ENCODE peak calls at places on chromosome 19, in six cellular contexts. M is PC-9, L is fibroblast of lung, N is AG09309, T is cardiac muscle cell, W is uterus. O is an unnamed sample.

GRCh38 chr19:17475541-17476115 is 5.3 kb downstream of the SLC27A1 start:
- DNase-seq in W (no peak), L (peak), N (no peak), T (peak), M (peak), O (no peak)

GRCh38 chr19:54420383-54421168 is 5.3 kb downstream of the TTYH1 start:
- DNase-seq in N (no peak), W (no peak), T (no peak), M (no peak), L (no peak), O (peak)

GRCh38 chr19:12665281-12665573 is 1.3 kb downstream of the MAN2B1 start:
- DNase-seq in L (no peak), W (no peak), N (no peak), T (no peak), M (no peak), O (no peak)

GRCh38 chr19:27744926-27745844 is 1467.8 kb downstream of the UQCRFS1 start:
- DNase-seq in L (no peak), N (no peak), M (no peak), W (no peak), T (no peak), O (no peak)

GRCh38 chr19:29683009-29683408 is 17.7 kb downstream of the PLEKHF1 start:
- DNase-seq in M (no peak), N (no peak), W (no peak), L (no peak), T (no peak), O (no peak)

GRCh38 chr19:23406716-23407115 is 11.4 kb upstream of the ZNF91 start:
- DNase-seq in T (no peak), L (no peak), N (no peak), W (no peak), M (no peak), O (no peak)

GRCh38 chr19:23855676-23856075 is 59.0 kb upstream of the ZNF726 start:
- DNase-seq in L (no peak), N (no peak), T (no peak), M (no peak), W (no peak), O (no peak)

GRCh38 chr19:29873024-29873800 is 61.4 kb downstream of the CCNE1 start:
- DNase-seq in L (peak), T (peak), N (no peak), W (peak), M (no peak), O (peak)

GRCh38 chr19:5466814-5467291 is 11.6 kb downstream of the ZNRF4 start:
- DNase-seq in T (no peak), L (no peak), M (no peak), N (no peak), W (no peak), O (no peak)

GRCh38 chr19:48445256-48445605 is 552 bp upstream of the GRWD1 start:
- DNase-seq in W (peak), M (peak), T (peak), L (peak), N (peak), O (peak)

GRCh38 chr19:23554548-23554947 is 132.5 kb downstream of the ZNF675 start:
- DNase-seq in W (no peak), L (no peak), T (no peak), M (peak), N (no peak), O (no peak)

GRCh38 chr19:7619671-7620441 is 9.5 kb downstream of the XAB2 start:
- DNase-seq in W (no peak), T (no peak), N (no peak), M (no peak), L (no peak), O (no peak)

GRCh38 chr19:44745386-44745831 is 3.1 kb upstream of the BCL3 start:
- DNase-seq in W (peak), N (peak), T (no peak), M (no peak), L (peak), O (peak)

GRCh38 chr19:2166741-2167738 is 3.3 kb downstream of the DOT1L start:
- DNase-seq in L (peak), T (no peak), N (no peak), M (no peak), W (peak), O (peak)

GRCh38 chr19:29076161-29076560 is 136.8 kb downstream of the UQCRFS1 start:
- DNase-seq in T (no peak), W (no peak), M (no peak), N (no peak), L (no peak), O (no peak)

GRCh38 chr19:30163663-30164062 is 208.5 kb upstream of the ZNF536 start:
- DNase-seq in T (no peak), N (no peak), W (no peak), L (no peak), M (no peak), O (no peak)

GRCh38 chr19:858868-859843 is at the start of gene CFD:
- DNase-seq in M (peak), L (peak), N (no peak), T (no peak), W (no peak), O (peak)

GRCh38 chr19:41597600-41598041 is 21.7 kb downstream of the CEACAM21 start:
- DNase-seq in N (peak), T (peak), W (peak), L (peak), M (peak), O (peak)

GRCh38 chr19:5232798-5233505 is 107.7 kb downstream of the PTPRS start:
- DNase-seq in L (no peak), N (no peak), M (no peak), T (no peak), W (no peak), O (no peak)

GRCh38 chr19:57675881-57676280 is 5.9 kb upstream of the ZNF551 start:
- DNase-seq in N (peak), L (no peak), W (no peak), M (no peak), T (no peak), O (no peak)

GRCh38 chr19:7748756-7749155 is 1.4 kb upstream of the CD209 start:
- DNase-seq in L (no peak), W (no peak), T (no peak), N (no peak), M (peak), O (peak)

GRCh38 chr19:38308926-38309614 is 5.0 kb downstream of the C19orf33 start:
- DNase-seq in N (no peak), T (no peak), M (no peak), L (no peak), W (no peak), O (no peak)

GRCh38 chr19:8487137-8487851 is 15.1 kb downstream of the PRAM1 start:
- DNase-seq in L (no peak), N (no peak), T (no peak), M (no peak), W (no peak), O (no peak)

GRCh38 chr19:43960411-43960810 is 9.4 kb downstream of the ZNF221 start:
- DNase-seq in L (no peak), M (no peak), N (no peak), W (no peak), T (no peak), O (no peak)

GRCh38 chr19:14166448-14166847 is 30.1 kb upstream of the ASF1B start:
- DNase-seq in M (no peak), W (no peak), T (no peak), L (no peak), N (no peak), O (no peak)

DNA sequence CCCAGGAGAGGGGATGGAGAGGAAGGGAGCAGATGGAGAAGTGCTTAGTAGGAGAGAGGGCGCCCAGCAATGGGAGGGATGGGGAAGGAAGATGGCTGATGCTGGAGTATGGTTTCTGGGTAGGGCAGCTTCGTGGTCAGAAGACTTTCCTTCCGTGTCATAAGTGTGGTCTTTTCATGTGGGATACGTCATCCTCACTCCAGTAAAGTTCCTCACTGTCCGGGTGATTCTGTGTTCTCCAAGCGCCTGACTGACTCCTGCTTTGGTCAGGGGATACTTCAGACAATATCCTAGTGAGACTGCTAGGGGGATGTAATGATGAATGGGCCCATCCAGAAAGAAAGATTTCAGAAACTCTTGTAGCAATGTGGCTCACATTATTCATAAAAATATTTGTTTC is 3.9 kb upstream of the OR10H3 start:
- DNase-seq in L (no peak), N (no peak), T (no peak), M (peak), W (no peak), O (no peak)
- TF ChIP-seq CTCF in L (no peak), N (no peak), T (no peak), M (no peak), W (no peak), O (no peak)

GRCh38 chr19:10460714-10461046 is 40.3 kb downstream of the PDE4A start:
- DNase-seq in N (no peak), M (no peak), L (no peak), T (no peak), W (no peak), O (no peak)
- H3K4me3 ChIP-seq in N (no peak), M (no peak), L (no peak), T (no peak), W (no peak), O (no peak)

GRCh38 chr19:46480409-46480808 is 9.0 kb upstream of the PNMA8A start:
- DNase-seq in L (peak), N (no peak), W (peak), M (no peak), T (peak), O (peak)
- TF ChIP-seq CTCF in L (no peak), N (no peak), W (no peak), M (no peak), T (no peak), O (no peak)

GRCh38 chr19:19379527-19379926 is 25.9 kb upstream of the GATAD2A start:
- DNase-seq in W (no peak), N (no peak), L (no peak), T (no peak), M (no peak), O (no peak)

GRCh38 chr19:19385131-19385899 is 20.2 kb upstream of the GATAD2A start:
- DNase-seq in L (peak), M (peak), T (peak), W (peak), N (peak), O (peak)

GRCh38 chr19:19384486-19384885 is 21.0 kb upstream of the GATAD2A start:
- DNase-seq in N (no peak), T (no peak), L (no peak), M (no peak), W (no peak), O (no peak)

GRCh38 chr19:19381007-19381926 is 24.2 kb upstream of the GATAD2A start:
- DNase-seq in T (no peak), W (no peak), N (no peak), L (no peak), M (no peak), O (no peak)

DNA sequence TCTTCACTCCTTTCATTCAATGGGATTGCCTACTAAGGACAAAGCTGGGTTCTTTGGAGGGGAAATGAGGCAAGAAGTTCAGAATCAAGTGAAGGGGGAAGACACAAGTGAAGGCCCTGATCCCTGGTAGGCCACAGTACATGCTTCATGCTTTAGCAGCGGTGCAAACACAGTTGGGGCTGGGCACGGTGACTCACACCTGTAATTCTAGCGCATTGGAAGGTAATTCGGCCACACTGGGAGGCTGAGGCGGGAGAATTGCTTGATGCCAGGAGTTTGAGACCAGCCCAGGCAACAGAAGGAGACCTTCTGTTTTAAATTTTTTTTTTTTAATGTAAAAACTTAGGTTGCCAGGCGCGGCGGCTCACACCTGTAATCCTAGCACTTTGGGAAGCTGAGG is 23.4 kb upstream of the GATAD2A start:
- DNase-seq in M (no peak), N (no peak), L (no peak), T (no peak), W (no peak), O (no peak)
- H3K4me3 ChIP-seq in M (no peak), N (no peak), L (no peak), T (no peak), W (no peak), O (no peak)

GRCh38 chr19:33075519-33075918 is 5.5 kb upstream of the GPATCH1 start:
- DNase-seq in T (no peak), M (no peak), N (no peak), W (no peak), L (no peak), O (no peak)

GRCh38 chr19:33085570-33086128 is 4.7 kb downstream of the GPATCH1 start:
- DNase-seq in W (no peak), T (no peak), L (no peak), M (no peak), N (no peak), O (no peak)

GRCh38 chr19:33086955-33087354 is 6.0 kb downstream of the GPATCH1 start:
- DNase-seq in N (no peak), L (no peak), T (no peak), W (no peak), M (no peak), O (no peak)

DNA sequence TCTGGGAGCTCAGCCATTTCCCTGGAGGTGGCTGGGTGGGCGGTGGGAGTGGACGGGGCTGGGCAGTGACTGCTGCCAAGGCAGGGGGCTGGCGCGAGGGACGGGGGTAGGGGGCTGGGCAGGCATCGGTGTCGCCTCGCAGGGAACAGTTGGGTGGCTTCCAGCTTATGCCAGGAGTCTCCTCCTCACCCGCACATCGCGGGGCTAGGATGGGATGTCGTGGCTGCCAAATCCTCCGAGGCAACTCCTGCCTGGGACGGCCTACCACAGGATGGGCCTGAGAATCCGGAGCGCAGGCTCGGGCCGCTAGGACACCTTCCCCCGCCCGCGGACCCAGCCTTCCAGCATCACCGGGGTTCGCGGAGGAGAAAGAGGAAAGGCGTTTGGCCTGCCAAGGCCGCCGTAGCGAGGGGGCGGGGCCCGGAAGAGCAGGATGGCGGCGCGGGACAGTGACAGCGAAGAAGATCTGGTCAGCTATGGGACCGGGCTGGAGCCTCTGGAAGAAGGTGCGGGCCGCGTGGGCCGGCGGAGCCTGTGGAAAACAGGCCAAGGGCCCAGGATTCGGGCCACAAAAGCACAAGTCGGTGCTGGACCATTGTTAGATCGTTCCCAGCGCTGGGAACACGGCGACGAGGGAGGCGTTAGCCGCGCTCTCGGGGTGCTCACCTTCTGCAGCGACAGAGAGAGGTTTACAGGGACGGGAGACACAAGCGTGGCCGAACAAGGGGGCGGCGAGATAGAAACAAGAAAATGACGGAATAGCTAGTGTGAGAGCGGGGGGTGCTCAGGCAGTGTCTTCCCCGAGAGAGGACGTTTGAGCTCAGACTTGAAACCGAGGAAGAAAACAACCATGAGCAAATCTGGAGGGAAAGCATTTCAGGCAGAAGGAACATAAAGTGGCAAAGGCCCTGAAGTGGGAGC is at the start of gene GPATCH1:
- DNase-seq in N (peak), W (peak), T (peak), L (peak), M (peak), O (peak)
- TF ChIP-seq CTCF in N (no peak), W (peak), T (no peak), L (no peak), M (no peak), O (no peak)

GRCh38 chr19:37128821-37129177 is 43.7 kb downstream of the ZNF585A start:
- DNase-seq in N (no peak), M (no peak), W (no peak), L (no peak), T (no peak), O (no peak)
- H3K4me3 ChIP-seq in N (no peak), M (peak), W (no peak), L (no peak), T (no peak), O (no peak)

GRCh38 chr19:50710094-50710493 is 9.5 kb downstream of the SHANK1 start:
- DNase-seq in L (no peak), W (no peak), N (no peak), T (no peak), M (no peak), O (no peak)
- TF ChIP-seq CTCF in L (peak), W (no peak), N (peak), T (peak), M (no peak), O (no peak)

GRCh38 chr19:36265856-36266374 is 51.0 kb downstream of the ZNF146 start:
- DNase-seq in T (no peak), W (no peak), L (no peak), M (no peak), N (no peak), O (no peak)

GRCh38 chr19:36265064-36265463 is 50.2 kb downstream of the ZNF146 start:
- DNase-seq in N (no peak), L (no peak), M (no peak), T (no peak), W (no peak), O (no peak)

GRCh38 chr19:36267061-36267845 is 52.3 kb downstream of the ZNF146 start:
- DNase-seq in T (no peak), M (no peak), W (no peak), L (no peak), N (no peak), O (no peak)

DNA sequence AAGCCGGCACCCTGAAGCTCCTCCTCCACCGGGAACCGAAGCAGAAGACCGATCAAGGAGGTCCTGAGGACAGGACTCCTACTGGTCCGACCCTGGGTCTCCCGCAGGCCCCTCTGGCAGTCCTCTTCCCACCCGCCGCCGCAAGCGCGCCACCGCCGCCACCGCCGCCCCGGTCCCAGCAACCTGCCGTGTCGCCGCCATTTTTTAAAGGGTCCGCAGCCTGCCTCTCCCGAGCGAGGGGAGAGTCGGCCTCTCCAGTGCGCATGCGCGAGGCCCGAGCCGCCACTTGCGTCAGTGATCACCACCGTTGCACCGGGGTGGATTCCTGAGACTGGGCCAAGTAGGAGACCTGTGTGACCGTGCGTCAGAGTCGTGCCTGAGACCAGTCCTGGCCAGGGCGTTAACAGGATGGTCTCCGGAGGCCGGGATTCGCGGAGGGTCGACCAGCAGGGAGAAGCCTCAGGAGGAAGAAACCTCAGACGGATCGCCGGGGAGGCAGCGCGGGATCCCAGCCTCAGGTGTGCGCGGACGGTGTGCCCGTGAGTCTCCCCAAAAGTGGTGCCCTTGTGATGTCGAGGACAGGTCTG is 51.6 kb downstream of the ZNF146 start:
- DNase-seq in L (no peak), T (no peak), N (no peak), M (no peak), W (no peak), O (peak)
- H3K4me3 ChIP-seq in L (peak), T (no peak), N (no peak), M (no peak), W (no peak), O (peak)

O was measured in fibroblast of villous mesenchyme.